ENCODE peak calls at places on chromosomes 1 and 21, in eight cellular contexts. L is spleen, N is tibial nerve, V is cardiac muscle cell, P is psoas muscle, D is AG04450, J is NB4, G is choroid plexus epithelial cell. H is an unnamed sample.

GRCh38 chr1:164637461-164638375 is 78.7 kb downstream of the PBX1 start:
- DNase-seq in P (no peak), J (no peak), V (peak), D (peak), L (no peak), N (no peak), G (peak), H (no peak)

GRCh38 chr21:37866027-37866426 is 50.2 kb downstream of the KCNJ6 start:
- DNase-seq in N (no peak), P (no peak), J (peak), G (peak), D (no peak), L (no peak), V (no peak), H (no peak)

GRCh38 chr1:88876573-88877335 is 14.6 kb downstream of the GTF2B start:
- DNase-seq in G (peak), L (no peak), D (no peak), P (no peak), N (no peak), J (no peak), V (no peak), H (no peak)

GRCh38 chr1:58573705-58574591 is 3.1 kb downstream of the TACSTD2 start:
- DNase-seq in J (no peak), G (no peak), L (no peak), N (no peak), D (no peak), P (no peak), V (no peak), H (no peak)

GRCh38 chr1:216222302-216222701 is 200.9 kb downstream of the USH2A start:
- DNase-seq in P (no peak), V (no peak), D (peak), G (no peak), N (no peak), J (no peak), L (no peak), H (no peak)

GRCh38 chr1:29249170-29249691 is 12.9 kb downstream of the PTPRU start:
- DNase-seq in D (no peak), J (peak), G (peak), L (peak), V (peak), P (no peak), N (no peak), H (no peak)

GRCh38 chr1:164591858-164592257 is 32.9 kb downstream of the PBX1 start:
- DNase-seq in P (no peak), J (no peak), L (no peak), D (no peak), G (peak), V (peak), N (no peak), H (no peak)

GRCh38 chr1:41612953-41613352 is 128.5 kb upstream of the EDN2 start:
- DNase-seq in N (no peak), J (no peak), V (peak), P (no peak), G (no peak), D (no peak), L (no peak), H (no peak)

GRCh38 chr1:204641455-204641854 is 44.1 kb downstream of the LRRN2 start:
- DNase-seq in L (no peak), V (no peak), G (no peak), P (no peak), N (no peak), J (no peak), D (no peak), H (no peak)

GRCh38 chr1:48823161-48823560 is 46.5 kb upstream of the BEND5 start:
- DNase-seq in D (no peak), L (no peak), G (peak), N (no peak), J (no peak), P (no peak), V (no peak), H (no peak)

GRCh38 chr21:46448108-46448507 is 10.6 kb upstream of the DIP2A start:
- DNase-seq in G (no peak), V (no peak), J (no peak), N (no peak), L (no peak), P (no peak), D (no peak), H (no peak)

GRCh38 chr1:158040323-158040722 is 46.9 kb downstream of the KIRREL1 start:
- DNase-seq in V (no peak), J (no peak), D (no peak), N (no peak), P (no peak), L (no peak), G (no peak), H (no peak)

GRCh38 chr1:15027515-15027948 is 126.0 kb upstream of the TMEM51 start:
- DNase-seq in J (peak), L (no peak), G (peak), N (peak), V (peak), D (no peak), P (peak), H (no peak)

GRCh38 chr1:204457665-204458064 is 36.9 kb downstream of the PIK3C2B start:
- DNase-seq in D (no peak), P (no peak), V (no peak), G (no peak), L (peak), J (no peak), N (no peak), H (no peak)

GRCh38 chr1:244324176-244324883 is 127.4 kb downstream of the ADSS2 start:
- DNase-seq in G (no peak), L (no peak), N (no peak), V (no peak), P (no peak), D (no peak), J (no peak), H (no peak)

GRCh38 chr21:26554365-26554764 is 18.7 kb downstream of the CYYR1 start:
- DNase-seq in P (no peak), L (no peak), G (no peak), D (no peak), J (no peak), V (no peak), N (no peak), H (no peak)

GRCh38 chr1:7218210-7218832 is 433.1 kb downstream of the CAMTA1 start:
- DNase-seq in P (no peak), V (peak), G (peak), D (no peak), L (no peak), N (no peak), J (peak), H (no peak)

GRCh38 chr1:234601217-234602017 is 8.6 kb downstream of the IRF2BP2 start:
- DNase-seq in N (no peak), D (no peak), V (peak), L (no peak), P (no peak), J (peak), G (peak), H (no peak)

GRCh38 chr1:169132512-169133227 is 26.2 kb downstream of the ATP1B1 start:
- DNase-seq in D (no peak), P (no peak), N (no peak), V (no peak), G (peak), J (no peak), L (no peak), H (no peak)

GRCh38 chr1:169133228-169133576 is 26.7 kb downstream of the ATP1B1 start:
- DNase-seq in L (no peak), V (no peak), D (no peak), J (no peak), N (no peak), P (no peak), G (no peak), H (no peak)

GRCh38 chr1:169130683-169131082 is 24.2 kb downstream of the ATP1B1 start:
- DNase-seq in P (no peak), D (no peak), J (no peak), G (no peak), N (no peak), V (no peak), L (no peak), H (no peak)

GRCh38 chr1:169137357-169137756 is 30.9 kb downstream of the ATP1B1 start:
- DNase-seq in N (no peak), P (no peak), L (no peak), G (no peak), J (no peak), D (no peak), V (no peak), H (no peak)

GRCh38 chr1:169133801-169134558 is 27.5 kb downstream of the ATP1B1 start:
- DNase-seq in D (no peak), G (peak), P (no peak), N (no peak), V (peak), L (no peak), J (peak), H (no peak)
- TF ChIP-seq CTCF in D (peak), G (peak), P (peak), N (no peak), V (peak), L (no peak), J (no peak), H (no peak)

DNA sequence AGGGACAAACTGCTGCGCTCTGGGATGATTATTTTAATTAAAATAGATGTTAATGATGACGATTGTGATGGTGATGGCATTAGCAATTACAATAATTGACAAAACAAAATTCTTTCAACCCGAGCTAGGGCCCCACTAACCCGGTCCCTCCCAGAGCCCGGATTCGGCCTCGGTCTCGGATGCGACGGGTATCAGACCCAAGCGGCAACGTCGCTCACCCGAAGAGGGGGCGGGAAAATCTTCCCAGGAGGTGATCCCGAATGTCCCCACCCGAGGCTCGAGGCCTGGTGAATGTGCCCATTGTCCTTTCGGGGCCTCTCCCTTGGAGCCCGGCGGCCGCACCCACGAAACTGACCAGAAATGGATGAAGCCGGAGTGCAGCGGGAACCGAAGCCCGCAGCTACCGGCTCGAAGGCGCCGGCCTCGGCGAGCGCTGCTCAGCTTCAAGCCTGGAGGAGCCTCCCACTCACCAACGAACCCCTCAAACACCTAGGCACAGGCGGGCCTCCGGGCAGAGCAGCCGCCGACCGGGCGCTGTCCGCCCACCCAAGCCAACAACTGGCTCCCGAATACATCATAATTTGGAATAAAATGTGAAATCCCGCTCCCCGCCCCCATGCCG is 1.2 kb downstream of the TAL1 start:
- DNase-seq in G (peak), D (no peak), V (peak), L (no peak), N (no peak), J (no peak), P (no peak), H (no peak)
- H3K4me3 ChIP-seq in G (no peak), D (no peak), V (no peak), L (peak), N (peak), J (no peak), P (peak), H (no peak)

DNA sequence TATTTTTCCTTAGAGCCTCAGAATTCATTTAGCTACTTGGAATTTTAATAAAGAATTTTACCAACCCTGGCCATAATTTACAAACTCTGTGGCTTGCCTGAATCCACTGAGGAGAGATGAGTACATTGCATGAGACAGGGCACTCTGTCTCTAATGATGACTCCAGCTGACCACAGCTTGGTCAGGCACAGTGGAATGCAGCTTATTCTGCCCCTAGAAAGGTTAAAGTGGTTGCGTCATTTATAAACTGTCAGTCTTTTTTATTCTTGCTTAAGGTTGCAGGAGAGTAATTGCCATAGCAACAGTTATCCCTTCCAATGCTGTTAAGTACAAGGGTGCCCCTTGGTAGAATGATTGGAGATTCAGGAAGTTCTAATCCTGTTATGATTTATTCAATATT is 28.3 kb downstream of the PDE4B start:
- DNase-seq in L (no peak), G (peak), D (peak), P (no peak), V (peak), N (no peak), J (peak), H (peak)
- TF ChIP-seq CTCF in L (no peak), G (no peak), D (no peak), P (no peak), V (no peak), N (no peak), J (no peak), H (no peak)

GRCh38 chr1:232226197-232226681 is 403.7 kb downstream of the SIPA1L2 start:
- DNase-seq in D (peak), P (no peak), V (peak), G (peak), L (no peak), N (no peak), J (peak), H (peak)
- H3K4me3 ChIP-seq in D (no peak), P (no peak), V (no peak), G (no peak), L (no peak), N (no peak), J (no peak), H (no peak)

GRCh38 chr1:206725053-206725963 is 40.6 kb downstream of the MAPKAPK2 start:
- DNase-seq in N (no peak), J (peak), P (no peak), D (no peak), G (peak), L (no peak), V (peak), H (no peak)
- TF ChIP-seq CTCF in N (no peak), J (peak), P (peak), D (peak), G (peak), L (peak), V (peak), H (peak)

H was measured in AG04449.